ENCODE peak calls at places on chromosomes 2 and 18, in ten cellular contexts. One of them, this sample, is unnamed.
A peak's percentile ranks its signal among the peaks of the same experiment; 100 is the strongest.

GRCh38 chr2:108316881-108317258 is 28.2 kb downstream of the SULT1C2 start:
- DNase-seq in SK-N-SH: no peak
- DNase-seq in PC-3: no peak
- DNase-seq in DND-41: no peak
- DNase-seq in psoas muscle: no peak
- DNase-seq in fibroblast of lung: no peak
- DNase-seq in lung: no peak
- DNase-seq in colonic mucosa: no peak
- DNase-seq in thoracic aorta: no peak
- DNase-seq in uterus: no peak
- DNase-seq in this sample: no peak

GRCh38 chr2:108348816-108349570 is 28.8 kb upstream of the SULT1C4 start:
- DNase-seq in psoas muscle: no peak
- DNase-seq in SK-N-SH: no peak
- DNase-seq in DND-41: no peak
- DNase-seq in uterus: no peak
- DNase-seq in thoracic aorta: no peak
- DNase-seq in lung: no peak
- DNase-seq in PC-3: no peak
- DNase-seq in colonic mucosa: no peak
- DNase-seq in fibroblast of lung: no peak
- DNase-seq in this sample: no peak

GRCh38 chr18:31197676-31198075 is 35.0 kb upstream of the DSC1 start:
- DNase-seq in lung: no peak
- DNase-seq in thoracic aorta: no peak
- DNase-seq in fibroblast of lung: peak; percentile 40
- DNase-seq in SK-N-SH: no peak
- DNase-seq in colonic mucosa: peak; percentile 32
- DNase-seq in PC-3: peak; percentile 34
- DNase-seq in DND-41: no peak
- DNase-seq in psoas muscle: no peak
- DNase-seq in uterus: no peak
- DNase-seq in this sample: peak; percentile 51

GRCh38 chr18:48326901-48327675 is 82.1 kb downstream of the ZBTB7C start:
- DNase-seq in colonic mucosa: no peak
- DNase-seq in psoas muscle: no peak
- DNase-seq in SK-N-SH: no peak
- DNase-seq in thoracic aorta: no peak
- DNase-seq in fibroblast of lung: peak; percentile 78
- DNase-seq in PC-3: peak; percentile 5
- DNase-seq in uterus: no peak
- DNase-seq in lung: no peak
- DNase-seq in DND-41: no peak
- DNase-seq in this sample: no peak

GRCh38 chr18:9126337-9126736 is 10.2 kb upstream of the ANKRD12 start:
- DNase-seq in DND-41: no peak
- DNase-seq in lung: no peak
- DNase-seq in PC-3: no peak
- DNase-seq in uterus: no peak
- DNase-seq in SK-N-SH: no peak
- DNase-seq in psoas muscle: no peak
- DNase-seq in thoracic aorta: no peak
- DNase-seq in fibroblast of lung: no peak
- DNase-seq in colonic mucosa: no peak
- DNase-seq in this sample: no peak

GRCh38 chr18:58998421-58999203 is 133.9 kb downstream of the ZNF532 start:
- DNase-seq in SK-N-SH: no peak
- DNase-seq in lung: peak; percentile 42
- DNase-seq in uterus: peak; percentile 79
- DNase-seq in DND-41: no peak
- DNase-seq in PC-3: peak; percentile 82
- DNase-seq in colonic mucosa: no peak
- DNase-seq in psoas muscle: peak; percentile 77
- DNase-seq in thoracic aorta: peak; percentile 61
- DNase-seq in fibroblast of lung: peak; percentile 87
- DNase-seq in this sample: no peak

GRCh38 chr18:421236-422155 is 79.0 kb downstream of the COLEC12 start:
- DNase-seq in colonic mucosa: no peak
- DNase-seq in SK-N-SH: no peak
- DNase-seq in DND-41: no peak
- DNase-seq in fibroblast of lung: peak; percentile 79
- DNase-seq in PC-3: peak; percentile 30
- DNase-seq in lung: no peak
- DNase-seq in thoracic aorta: no peak
- DNase-seq in psoas muscle: no peak
- DNase-seq in uterus: no peak
- DNase-seq in this sample: no peak

GRCh38 chr2:70817284-70817954 is 3.0 kb downstream of the CLEC4F start:
- DNase-seq in lung: no peak
- DNase-seq in psoas muscle: no peak
- DNase-seq in DND-41: no peak
- DNase-seq in thoracic aorta: no peak
- DNase-seq in fibroblast of lung: no peak
- DNase-seq in uterus: no peak
- DNase-seq in PC-3: no peak
- DNase-seq in SK-N-SH: no peak
- DNase-seq in colonic mucosa: no peak
- DNase-seq in this sample: no peak

GRCh38 chr2:112831380-112831930 is 5.1 kb downstream of the IL1B start:
- DNase-seq in DND-41: no peak
- DNase-seq in uterus: no peak
- DNase-seq in colonic mucosa: no peak
- DNase-seq in lung: no peak
- DNase-seq in SK-N-SH: no peak
- DNase-seq in psoas muscle: no peak
- DNase-seq in PC-3: no peak
- DNase-seq in fibroblast of lung: no peak
- DNase-seq in thoracic aorta: no peak
- DNase-seq in this sample: no peak

GRCh38 chr18:67608909-67609308 is 92.4 kb upstream of the DSEL start:
- DNase-seq in PC-3: peak; percentile 14
- DNase-seq in DND-41: no peak
- DNase-seq in colonic mucosa: no peak
- DNase-seq in uterus: no peak
- DNase-seq in SK-N-SH: no peak
- DNase-seq in psoas muscle: no peak
- DNase-seq in lung: no peak
- DNase-seq in fibroblast of lung: peak; percentile 82
- DNase-seq in thoracic aorta: no peak
- DNase-seq in this sample: no peak

GRCh38 chr2:174635747-174636399 is 38.3 kb upstream of the WIPF1 start:
- DNase-seq in DND-41: no peak
- DNase-seq in uterus: no peak
- DNase-seq in lung: no peak
- DNase-seq in SK-N-SH: no peak
- DNase-seq in fibroblast of lung: peak; percentile 86
- DNase-seq in psoas muscle: no peak
- DNase-seq in PC-3: no peak
- DNase-seq in thoracic aorta: no peak
- DNase-seq in colonic mucosa: no peak
- DNase-seq in this sample: no peak

GRCh38 chr2:674319-674985 is 2.8 kb downstream of the TMEM18 start:
- DNase-seq in uterus: no peak
- DNase-seq in thoracic aorta: no peak
- DNase-seq in SK-N-SH: no peak
- DNase-seq in PC-3: no peak
- DNase-seq in lung: peak; percentile 24
- DNase-seq in colonic mucosa: no peak
- DNase-seq in fibroblast of lung: peak; percentile 19
- DNase-seq in DND-41: no peak
- DNase-seq in psoas muscle: no peak
- DNase-seq in this sample: no peak

GRCh38 chr2:148640767-148641166 is 3.8 kb upstream of the EPC2 start:
- DNase-seq in SK-N-SH: peak; percentile 14
- DNase-seq in lung: no peak
- DNase-seq in colonic mucosa: no peak
- DNase-seq in thoracic aorta: no peak
- DNase-seq in uterus: no peak
- DNase-seq in fibroblast of lung: peak; percentile 12
- DNase-seq in DND-41: no peak
- DNase-seq in psoas muscle: no peak
- DNase-seq in PC-3: no peak
- DNase-seq in this sample: no peak

GRCh38 chr2:10433948-10434884 is 13.9 kb downstream of the ODC1 start:
- DNase-seq in SK-N-SH: no peak
- DNase-seq in thoracic aorta: no peak
- DNase-seq in colonic mucosa: no peak
- DNase-seq in uterus: no peak
- DNase-seq in lung: no peak
- DNase-seq in PC-3: no peak
- DNase-seq in DND-41: no peak
- DNase-seq in fibroblast of lung: no peak
- DNase-seq in psoas muscle: no peak
- DNase-seq in this sample: no peak

GRCh38 chr2:50345691-50346090 is 686.2 kb downstream of the NRXN1 start:
- DNase-seq in fibroblast of lung: no peak
- DNase-seq in thoracic aorta: no peak
- DNase-seq in colonic mucosa: no peak
- DNase-seq in DND-41: no peak
- DNase-seq in lung: no peak
- DNase-seq in PC-3: no peak
- DNase-seq in uterus: no peak
- DNase-seq in psoas muscle: no peak
- DNase-seq in SK-N-SH: no peak
- DNase-seq in this sample: no peak

GRCh38 chr2:71925268-71926097 is 222.2 kb downstream of the CYP26B1 start:
- DNase-seq in colonic mucosa: peak; percentile 19
- DNase-seq in psoas muscle: no peak
- DNase-seq in fibroblast of lung: no peak
- DNase-seq in PC-3: no peak
- DNase-seq in SK-N-SH: no peak
- DNase-seq in thoracic aorta: no peak
- DNase-seq in uterus: no peak
- DNase-seq in lung: peak; percentile 25
- DNase-seq in DND-41: no peak
- DNase-seq in this sample: no peak

GRCh38 chr2:215432759-215433594 is 2.9 kb downstream of the FN1 start:
- DNase-seq in lung: no peak
- DNase-seq in PC-3: peak; percentile 42
- DNase-seq in psoas muscle: no peak
- DNase-seq in DND-41: no peak
- DNase-seq in fibroblast of lung: no peak
- DNase-seq in thoracic aorta: no peak
- DNase-seq in uterus: no peak
- DNase-seq in SK-N-SH: no peak
- DNase-seq in colonic mucosa: no peak
- DNase-seq in this sample: no peak

GRCh38 chr2:128644156-128644555 is 325.5 kb upstream of the HS6ST1 start:
- DNase-seq in psoas muscle: no peak
- DNase-seq in fibroblast of lung: no peak
- DNase-seq in lung: peak; percentile 17
- DNase-seq in colonic mucosa: no peak
- DNase-seq in SK-N-SH: no peak
- DNase-seq in uterus: no peak
- DNase-seq in thoracic aorta: no peak
- DNase-seq in PC-3: no peak
- DNase-seq in DND-41: no peak
- DNase-seq in this sample: no peak

GRCh38 chr2:66494708-66495107 is 59.8 kb downstream of the MEIS1 start:
- DNase-seq in colonic mucosa: peak; percentile 44
- DNase-seq in thoracic aorta: peak; percentile 22
- DNase-seq in PC-3: peak; percentile 88
- DNase-seq in DND-41: no peak
- DNase-seq in uterus: peak; percentile 74
- DNase-seq in psoas muscle: peak; percentile 46
- DNase-seq in SK-N-SH: no peak
- DNase-seq in lung: peak; percentile 63
- DNase-seq in fibroblast of lung: peak; percentile 89
- DNase-seq in this sample: peak; percentile 45

DNA sequence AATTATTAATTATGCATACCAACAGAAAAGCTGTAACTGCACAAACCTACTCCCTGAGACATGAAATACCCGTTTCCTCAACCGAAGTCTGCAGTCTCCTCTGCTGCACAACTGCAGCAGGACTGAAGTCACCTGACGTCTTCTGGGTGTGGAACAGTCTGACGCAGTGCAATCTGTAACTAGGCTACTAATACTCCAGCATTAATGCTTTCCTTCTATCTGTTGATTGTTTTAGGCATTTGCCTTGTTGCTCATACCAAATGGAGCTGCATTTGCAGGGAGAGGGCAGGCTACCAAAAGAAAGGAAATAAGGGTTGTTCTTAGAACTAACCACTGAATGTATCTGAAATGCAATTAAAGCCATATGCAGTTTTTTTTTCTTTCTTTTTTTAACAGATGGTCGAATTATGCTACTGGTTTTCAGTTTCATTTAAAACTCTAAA is 40.1 kb downstream of the RTN4 start:
- DNase-seq in DND-41: peak; percentile 42
- DNase-seq in thoracic aorta: no peak
- DNase-seq in psoas muscle: peak; percentile 33
- DNase-seq in colonic mucosa: peak; percentile 83
- DNase-seq in uterus: no peak
- DNase-seq in lung: peak; percentile 54
- DNase-seq in PC-3: peak; percentile 31
- DNase-seq in SK-N-SH: no peak
- DNase-seq in fibroblast of lung: peak; percentile 46
- DNase-seq in this sample: peak; percentile 34
- H3K27ac ChIP-seq in DND-41: no peak overlapping the region
- H3K27ac ChIP-seq in thoracic aorta: peak overlapping the region; percentile 6
- H3K27ac ChIP-seq in psoas muscle: peak overlapping the region; percentile 95
- H3K27ac ChIP-seq in colonic mucosa: peak overlapping the region; percentile 71
- H3K27ac ChIP-seq in uterus: no peak overlapping the region
- H3K27ac ChIP-seq in lung: no peak overlapping the region
- H3K27ac ChIP-seq in PC-3: no peak overlapping the region
- H3K27ac ChIP-seq in SK-N-SH: peak overlapping the region; percentile 43
- H3K27ac ChIP-seq in fibroblast of lung: peak overlapping the region; percentile 15
- H3K27ac ChIP-seq in this sample: no peak overlapping the region

GRCh38 chr18:65523461-65523860 is 227.4 kb upstream of the CDH7 start:
- DNase-seq in uterus: no peak
- DNase-seq in psoas muscle: no peak
- DNase-seq in SK-N-SH: no peak
- DNase-seq in PC-3: no peak
- DNase-seq in DND-41: no peak
- DNase-seq in lung: no peak
- DNase-seq in colonic mucosa: no peak
- DNase-seq in thoracic aorta: no peak
- DNase-seq in fibroblast of lung: no peak
- DNase-seq in this sample: no peak
- TF ChIP-seq CTCF in uterus: no peak
- TF ChIP-seq CTCF in psoas muscle: no peak
- TF ChIP-seq CTCF in SK-N-SH: no peak
- TF ChIP-seq CTCF in PC-3: no peak
- TF ChIP-seq CTCF in DND-41: no peak
- TF ChIP-seq CTCF in lung: no peak
- TF ChIP-seq CTCF in colonic mucosa: no peak
- TF ChIP-seq CTCF in thoracic aorta: no peak
- TF ChIP-seq CTCF in fibroblast of lung: no peak
- TF ChIP-seq CTCF in this sample: no peak

GRCh38 chr18:35071819-35072247 is 30.6 kb downstream of the MAPRE2 start:
- DNase-seq in uterus: no peak
- DNase-seq in colonic mucosa: no peak
- DNase-seq in DND-41: no peak
- DNase-seq in lung: no peak
- DNase-seq in PC-3: no peak
- DNase-seq in fibroblast of lung: no peak
- DNase-seq in thoracic aorta: no peak
- DNase-seq in SK-N-SH: no peak
- DNase-seq in psoas muscle: no peak
- DNase-seq in this sample: no peak
- H3K27ac ChIP-seq in uterus: peak overlapping the region; percentile 8
- H3K27ac ChIP-seq in colonic mucosa: no peak overlapping the region
- H3K27ac ChIP-seq in DND-41: no peak overlapping the region
- H3K27ac ChIP-seq in lung: peak overlapping the region; percentile 53
- H3K27ac ChIP-seq in PC-3: no peak overlapping the region
- H3K27ac ChIP-seq in fibroblast of lung: no peak overlapping the region
- H3K27ac ChIP-seq in thoracic aorta: peak overlapping the region; percentile 52
- H3K27ac ChIP-seq in SK-N-SH: no peak overlapping the region
- H3K27ac ChIP-seq in psoas muscle: peak overlapping the region; percentile 44
- H3K27ac ChIP-seq in this sample: no peak overlapping the region

GRCh38 chr18:33916200-33916599 is 308.5 kb downstream of the NOL4 start:
- DNase-seq in PC-3: peak; percentile 2
- DNase-seq in uterus: no peak
- DNase-seq in SK-N-SH: no peak
- DNase-seq in thoracic aorta: no peak
- DNase-seq in colonic mucosa: no peak
- DNase-seq in psoas muscle: no peak
- DNase-seq in lung: no peak
- DNase-seq in DND-41: no peak
- DNase-seq in fibroblast of lung: no peak
- DNase-seq in this sample: no peak
- TF ChIP-seq CTCF in PC-3: no peak
- TF ChIP-seq CTCF in uterus: no peak
- TF ChIP-seq CTCF in SK-N-SH: no peak
- TF ChIP-seq CTCF in thoracic aorta: no peak
- TF ChIP-seq CTCF in colonic mucosa: no peak
- TF ChIP-seq CTCF in psoas muscle: no peak
- TF ChIP-seq CTCF in lung: no peak
- TF ChIP-seq CTCF in DND-41: no peak
- TF ChIP-seq CTCF in fibroblast of lung: no peak
- TF ChIP-seq CTCF in this sample: no peak

This sample was measured in RWPE1.